ENCODE peak calls at places on chromosomes 13 and 19, in five cellular contexts. One of them, this sample, is unnamed.

GRCh38 chr19:927707-928401 is 2.0 kb downstream of the ARID3A start:
- DNase-seq in small intestine: no peak
- DNase-seq in epithelial cell of esophagus: no peak
- DNase-seq in activated T-cell treated with anti-CD3 and anti-CD28 coated beads, Interleukin-2, amount 50 U/mL, for 72 hours: no peak
- DNase-seq in GM04504: no peak
- DNase-seq in this sample: no peak

GRCh38 chr13:86446311-86446710 is 647.1 kb upstream of the SLITRK6 start:
- DNase-seq in epithelial cell of esophagus: peak
- DNase-seq in small intestine: no peak
- DNase-seq in GM04504: no peak
- DNase-seq in activated T-cell treated with anti-CD3 and anti-CD28 coated beads, Interleukin-2, amount 50 U/mL, for 72 hours: no peak
- DNase-seq in this sample: no peak

GRCh38 chr19:14580623-14581237 is 2.2 kb upstream of the CLEC17A start:
- DNase-seq in epithelial cell of esophagus: no peak
- DNase-seq in small intestine: no peak
- DNase-seq in activated T-cell treated with anti-CD3 and anti-CD28 coated beads, Interleukin-2, amount 50 U/mL, for 72 hours: peak
- DNase-seq in GM04504: no peak
- DNase-seq in this sample: no peak

GRCh38 chr13:21297452-21297851 is 121.0 kb downstream of the MRPL57 start:
- DNase-seq in small intestine: no peak
- DNase-seq in activated T-cell treated with anti-CD3 and anti-CD28 coated beads, Interleukin-2, amount 50 U/mL, for 72 hours: peak
- DNase-seq in GM04504: peak
- DNase-seq in epithelial cell of esophagus: peak
- DNase-seq in this sample: no peak

GRCh38 chr19:50497030-50497420 is 14.0 kb downstream of the JOSD2 start:
- DNase-seq in small intestine: no peak
- DNase-seq in GM04504: no peak
- DNase-seq in epithelial cell of esophagus: no peak
- DNase-seq in activated T-cell treated with anti-CD3 and anti-CD28 coated beads, Interleukin-2, amount 50 U/mL, for 72 hours: no peak
- DNase-seq in this sample: no peak

GRCh38 chr19:2695288-2695866 is 7.1 kb downstream of the GNG7 start:
- DNase-seq in epithelial cell of esophagus: no peak
- DNase-seq in activated T-cell treated with anti-CD3 and anti-CD28 coated beads, Interleukin-2, amount 50 U/mL, for 72 hours: no peak
- DNase-seq in small intestine: no peak
- DNase-seq in GM04504: no peak
- DNase-seq in this sample: no peak

GRCh38 chr19:18317998-18318800 is 4.7 kb downstream of the LSM4 start:
- DNase-seq in GM04504: no peak
- DNase-seq in epithelial cell of esophagus: no peak
- DNase-seq in activated T-cell treated with anti-CD3 and anti-CD28 coated beads, Interleukin-2, amount 50 U/mL, for 72 hours: peak
- DNase-seq in small intestine: peak
- DNase-seq in this sample: no peak

GRCh38 chr13:48631441-48631840 is 22.3 kb upstream of the CYSLTR2 start:
- DNase-seq in GM04504: no peak
- DNase-seq in small intestine: no peak
- DNase-seq in epithelial cell of esophagus: no peak
- DNase-seq in activated T-cell treated with anti-CD3 and anti-CD28 coated beads, Interleukin-2, amount 50 U/mL, for 72 hours: no peak
- DNase-seq in this sample: no peak

GRCh38 chr19:7790416-7790815 is 27.4 kb downstream of the CLEC4M start:
- DNase-seq in epithelial cell of esophagus: no peak
- DNase-seq in small intestine: no peak
- DNase-seq in GM04504: no peak
- DNase-seq in activated T-cell treated with anti-CD3 and anti-CD28 coated beads, Interleukin-2, amount 50 U/mL, for 72 hours: no peak
- DNase-seq in this sample: no peak

This sample was measured in AG04449.